ENCODE peak calls at places on chromosomes 13 and 19, in ten cellular contexts. One of them, this sample, is unnamed. For H3K36me3 and H3K4me1, the result is how much of the 10 kb centered on the place peaks cover.

GRCh38 chr13:113989585-113990300 is 15.9 kb upstream of the C13orf46 start:
- DNase-seq in neural progenitor cell: no peak
- DNase-seq in MM.1S: no peak
- DNase-seq in BE2C: no peak
- DNase-seq in mesendoderm: no peak
- DNase-seq in endodermal cell: no peak
- DNase-seq in left ventricle myocardium inferior: peak
- DNase-seq in heart right ventricle: no peak
- DNase-seq in SJSA1: no peak
- DNase-seq in transverse colon: no peak
- DNase-seq in this sample: no peak

GRCh38 chr19:49339364-49340068 is 4.3 kb downstream of the CD37 start:
- DNase-seq in transverse colon: peak
- DNase-seq in MM.1S: no peak
- DNase-seq in left ventricle myocardium inferior: peak
- DNase-seq in heart right ventricle: peak
- DNase-seq in BE2C: peak
- DNase-seq in SJSA1: no peak
- DNase-seq in endodermal cell: peak
- DNase-seq in neural progenitor cell: peak
- DNase-seq in mesendoderm: peak
- DNase-seq in this sample: no peak

GRCh38 chr13:32086791-32087441 is 55.3 kb downstream of the FRY start:
- DNase-seq in transverse colon: no peak
- DNase-seq in mesendoderm: peak
- DNase-seq in BE2C: no peak
- DNase-seq in SJSA1: no peak
- DNase-seq in endodermal cell: no peak
- DNase-seq in heart right ventricle: no peak
- DNase-seq in neural progenitor cell: no peak
- DNase-seq in MM.1S: no peak
- DNase-seq in left ventricle myocardium inferior: no peak
- DNase-seq in this sample: no peak

GRCh38 chr13:38090913-38091312 is 221.3 kb upstream of the TRPC4 start:
- DNase-seq in SJSA1: no peak
- DNase-seq in heart right ventricle: no peak
- DNase-seq in endodermal cell: no peak
- DNase-seq in neural progenitor cell: peak
- DNase-seq in MM.1S: no peak
- DNase-seq in mesendoderm: peak
- DNase-seq in transverse colon: no peak
- DNase-seq in BE2C: peak
- DNase-seq in left ventricle myocardium inferior: no peak
- DNase-seq in this sample: no peak

GRCh38 chr13:31910633-31911032 is 120.9 kb upstream of the FRY start:
- DNase-seq in heart right ventricle: no peak
- DNase-seq in neural progenitor cell: no peak
- DNase-seq in BE2C: no peak
- DNase-seq in mesendoderm: no peak
- DNase-seq in left ventricle myocardium inferior: no peak
- DNase-seq in SJSA1: no peak
- DNase-seq in transverse colon: no peak
- DNase-seq in endodermal cell: no peak
- DNase-seq in MM.1S: no peak
- DNase-seq in this sample: no peak

GRCh38 chr19:17129377-17129776 is 53.8 kb downstream of the MYO9B start:
- DNase-seq in MM.1S: no peak
- DNase-seq in left ventricle myocardium inferior: no peak
- DNase-seq in transverse colon: no peak
- DNase-seq in BE2C: no peak
- DNase-seq in mesendoderm: no peak
- DNase-seq in endodermal cell: no peak
- DNase-seq in SJSA1: no peak
- DNase-seq in heart right ventricle: no peak
- DNase-seq in neural progenitor cell: no peak
- DNase-seq in this sample: no peak

GRCh38 chr13:46334008-46334407 is 53.0 kb downstream of the RUBCNL start:
- DNase-seq in endodermal cell: no peak
- DNase-seq in mesendoderm: no peak
- DNase-seq in left ventricle myocardium inferior: no peak
- DNase-seq in BE2C: no peak
- DNase-seq in neural progenitor cell: no peak
- DNase-seq in MM.1S: no peak
- DNase-seq in heart right ventricle: no peak
- DNase-seq in transverse colon: no peak
- DNase-seq in SJSA1: no peak
- DNase-seq in this sample: no peak

GRCh38 chr13:49367640-49368431 is 76.0 kb downstream of the CAB39L start:
- DNase-seq in SJSA1: no peak
- DNase-seq in endodermal cell: no peak
- DNase-seq in mesendoderm: peak
- DNase-seq in transverse colon: no peak
- DNase-seq in neural progenitor cell: peak
- DNase-seq in left ventricle myocardium inferior: no peak
- DNase-seq in heart right ventricle: no peak
- DNase-seq in MM.1S: no peak
- DNase-seq in BE2C: no peak
- DNase-seq in this sample: no peak

DNA sequence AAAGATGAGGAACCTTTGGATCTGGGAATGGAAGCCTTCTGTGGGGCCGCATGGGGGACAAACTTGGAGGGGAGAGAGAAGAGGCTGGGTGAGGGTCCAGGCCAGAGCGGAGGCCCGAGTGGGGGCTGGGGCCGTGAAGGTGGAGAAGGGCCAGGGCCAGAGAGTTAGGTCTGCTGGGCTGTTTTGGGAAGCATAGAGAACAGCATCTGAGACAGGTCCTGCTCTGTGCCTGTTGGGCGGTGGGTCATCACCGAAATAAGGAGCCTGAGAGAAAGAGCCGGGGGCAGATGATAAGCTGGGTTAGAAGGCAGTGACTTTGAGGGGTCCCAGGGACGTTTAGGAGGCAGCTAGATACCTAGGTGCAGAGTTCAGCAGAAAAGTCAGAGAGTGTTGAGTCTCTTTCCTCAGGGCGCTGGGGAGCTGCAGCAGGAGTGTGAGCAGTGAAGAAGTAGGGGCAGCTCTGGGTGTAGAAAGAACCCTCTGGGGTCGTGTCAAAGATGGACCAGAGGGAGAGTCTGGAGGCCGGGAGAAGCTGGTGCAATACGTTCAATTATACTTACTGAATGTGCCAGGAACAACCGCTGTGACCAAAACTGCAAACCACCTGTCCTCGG is 2.7 kb downstream of the SPACA6 start:
- DNase-seq in endodermal cell: no peak
- DNase-seq in left ventricle myocardium inferior: no peak
- DNase-seq in neural progenitor cell: no peak
- DNase-seq in SJSA1: peak
- DNase-seq in transverse colon: no peak
- DNase-seq in MM.1S: no peak
- DNase-seq in mesendoderm: no peak
- DNase-seq in heart right ventricle: no peak
- DNase-seq in BE2C: no peak
- DNase-seq in this sample: no peak
- H3K36me3 ChIP-seq in endodermal cell: half or more
- H3K36me3 ChIP-seq in left ventricle myocardium inferior: half or more
- H3K36me3 ChIP-seq in neural progenitor cell: under half
- H3K36me3 ChIP-seq in SJSA1: half or more
- H3K36me3 ChIP-seq in transverse colon: under half
- H3K36me3 ChIP-seq in MM.1S: under half
- H3K36me3 ChIP-seq in mesendoderm: under half
- H3K36me3 ChIP-seq in heart right ventricle: under half
- H3K36me3 ChIP-seq in BE2C: half or more
- H3K36me3 ChIP-seq in this sample: under half

GRCh38 chr19:45643024-45643926 is 4.1 kb upstream of the EML2 start:
- DNase-seq in SJSA1: peak
- DNase-seq in left ventricle myocardium inferior: peak
- DNase-seq in mesendoderm: peak
- DNase-seq in heart right ventricle: peak
- DNase-seq in neural progenitor cell: peak
- DNase-seq in transverse colon: peak
- DNase-seq in BE2C: peak
- DNase-seq in MM.1S: peak
- DNase-seq in endodermal cell: peak
- DNase-seq in this sample: peak

GRCh38 chr19:45638930-45639729 is at the start of gene EML2:
- DNase-seq in endodermal cell: peak
- DNase-seq in heart right ventricle: peak
- DNase-seq in neural progenitor cell: peak
- DNase-seq in BE2C: peak
- DNase-seq in MM.1S: peak
- DNase-seq in mesendoderm: peak
- DNase-seq in SJSA1: peak
- DNase-seq in left ventricle myocardium inferior: peak
- DNase-seq in transverse colon: peak
- DNase-seq in this sample: peak

GRCh38 chr19:45637890-45638667 is 1.1 kb downstream of the EML2 start:
- DNase-seq in endodermal cell: peak
- DNase-seq in BE2C: no peak
- DNase-seq in left ventricle myocardium inferior: no peak
- DNase-seq in transverse colon: peak
- DNase-seq in mesendoderm: peak
- DNase-seq in SJSA1: peak
- DNase-seq in MM.1S: no peak
- DNase-seq in neural progenitor cell: no peak
- DNase-seq in heart right ventricle: no peak
- DNase-seq in this sample: no peak

GRCh38 chr19:45641274-45642105 is 2.3 kb upstream of the EML2 start:
- DNase-seq in MM.1S: peak
- DNase-seq in BE2C: no peak
- DNase-seq in neural progenitor cell: peak
- DNase-seq in SJSA1: peak
- DNase-seq in heart right ventricle: peak
- DNase-seq in transverse colon: peak
- DNase-seq in mesendoderm: peak
- DNase-seq in left ventricle myocardium inferior: peak
- DNase-seq in endodermal cell: peak
- DNase-seq in this sample: peak

DNA sequence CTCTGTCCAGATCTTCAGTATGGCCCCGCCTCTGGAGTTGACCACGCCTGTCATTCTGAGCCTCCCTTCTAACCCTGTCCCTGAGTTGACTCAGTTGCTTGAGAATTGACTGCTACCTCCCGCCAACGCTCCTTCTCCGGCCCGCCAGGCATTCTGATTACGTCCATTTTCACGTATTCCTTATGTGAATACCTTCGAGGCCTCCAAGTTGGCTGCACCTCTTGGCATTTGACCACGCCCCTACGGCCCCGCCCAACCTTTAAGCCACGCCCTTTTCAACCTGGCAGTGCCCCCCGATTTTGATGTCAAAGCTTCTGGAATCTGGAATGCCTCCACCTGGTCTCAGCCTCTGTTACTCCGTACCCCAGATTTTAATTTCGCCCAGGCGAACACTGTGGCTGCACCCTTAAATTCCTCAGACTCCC is 1.7 kb upstream of the EML2 start:
- DNase-seq in BE2C: no peak
- DNase-seq in left ventricle myocardium inferior: no peak
- DNase-seq in endodermal cell: peak
- DNase-seq in transverse colon: peak
- DNase-seq in mesendoderm: no peak
- DNase-seq in MM.1S: no peak
- DNase-seq in neural progenitor cell: peak
- DNase-seq in SJSA1: no peak
- DNase-seq in heart right ventricle: peak
- DNase-seq in this sample: peak
- H3K4me1 ChIP-seq in BE2C: under half
- H3K4me1 ChIP-seq in left ventricle myocardium inferior: half or more
- H3K4me1 ChIP-seq in endodermal cell: under half
- H3K4me1 ChIP-seq in transverse colon: half or more
- H3K4me1 ChIP-seq in mesendoderm: under half
- H3K4me1 ChIP-seq in MM.1S: under half
- H3K4me1 ChIP-seq in neural progenitor cell: under half
- H3K4me1 ChIP-seq in SJSA1: under half
- H3K4me1 ChIP-seq in heart right ventricle: half or more
- H3K4me1 ChIP-seq in this sample: half or more

DNA sequence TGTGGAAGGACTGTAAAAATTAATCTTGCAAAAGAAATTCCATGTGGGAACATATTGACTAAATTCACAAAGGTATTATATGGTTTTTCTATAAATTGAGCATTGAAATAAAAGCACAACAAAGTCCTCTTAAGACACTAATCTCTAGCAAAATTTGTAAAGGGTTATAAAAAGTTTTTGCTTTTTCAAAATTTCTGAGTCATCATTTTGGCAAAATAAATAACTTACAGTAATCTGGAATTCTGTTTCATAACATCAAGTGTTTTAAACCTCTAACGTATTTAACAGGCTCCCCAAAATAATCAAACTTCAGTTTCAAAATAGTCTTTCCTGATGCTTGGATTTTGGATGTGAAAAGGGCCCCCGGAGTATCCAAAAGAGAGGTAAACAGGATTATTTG is 26.0 kb downstream of the MED4 start:
- DNase-seq in left ventricle myocardium inferior: no peak
- DNase-seq in endodermal cell: no peak
- DNase-seq in heart right ventricle: no peak
- DNase-seq in mesendoderm: no peak
- DNase-seq in neural progenitor cell: no peak
- DNase-seq in BE2C: no peak
- DNase-seq in SJSA1: no peak
- DNase-seq in MM.1S: no peak
- DNase-seq in transverse colon: no peak
- DNase-seq in this sample: no peak
- H3K36me3 ChIP-seq in left ventricle myocardium inferior: half or more
- H3K36me3 ChIP-seq in endodermal cell: half or more
- H3K36me3 ChIP-seq in heart right ventricle: under half
- H3K36me3 ChIP-seq in mesendoderm: under half
- H3K36me3 ChIP-seq in neural progenitor cell: half or more
- H3K36me3 ChIP-seq in BE2C: half or more
- H3K36me3 ChIP-seq in SJSA1: half or more
- H3K36me3 ChIP-seq in MM.1S: under half
- H3K36me3 ChIP-seq in transverse colon: half or more
- H3K36me3 ChIP-seq in this sample: half or more

GRCh38 chr19:13731147-13731964 is 33.0 kb upstream of the MRI1 start:
- DNase-seq in heart right ventricle: peak
- DNase-seq in MM.1S: peak
- DNase-seq in left ventricle myocardium inferior: peak
- DNase-seq in transverse colon: peak
- DNase-seq in SJSA1: peak
- DNase-seq in mesendoderm: peak
- DNase-seq in neural progenitor cell: peak
- DNase-seq in endodermal cell: peak
- DNase-seq in BE2C: peak
- DNase-seq in this sample: peak

GRCh38 chr19:13732337-13732736 is 32.0 kb upstream of the MRI1 start:
- DNase-seq in transverse colon: no peak
- DNase-seq in neural progenitor cell: no peak
- DNase-seq in mesendoderm: no peak
- DNase-seq in BE2C: no peak
- DNase-seq in SJSA1: no peak
- DNase-seq in MM.1S: no peak
- DNase-seq in left ventricle myocardium inferior: no peak
- DNase-seq in endodermal cell: no peak
- DNase-seq in heart right ventricle: no peak
- DNase-seq in this sample: no peak

GRCh38 chr19:13729859-13730258 is 34.5 kb upstream of the MRI1 start:
- DNase-seq in transverse colon: no peak
- DNase-seq in MM.1S: no peak
- DNase-seq in endodermal cell: no peak
- DNase-seq in left ventricle myocardium inferior: no peak
- DNase-seq in heart right ventricle: no peak
- DNase-seq in BE2C: no peak
- DNase-seq in SJSA1: no peak
- DNase-seq in mesendoderm: no peak
- DNase-seq in neural progenitor cell: no peak
- DNase-seq in this sample: no peak

GRCh38 chr19:13738073-13738472 is 26.2 kb upstream of the MRI1 start:
- DNase-seq in mesendoderm: no peak
- DNase-seq in endodermal cell: no peak
- DNase-seq in heart right ventricle: no peak
- DNase-seq in SJSA1: no peak
- DNase-seq in MM.1S: no peak
- DNase-seq in neural progenitor cell: no peak
- DNase-seq in transverse colon: no peak
- DNase-seq in BE2C: no peak
- DNase-seq in left ventricle myocardium inferior: no peak
- DNase-seq in this sample: no peak

DNA sequence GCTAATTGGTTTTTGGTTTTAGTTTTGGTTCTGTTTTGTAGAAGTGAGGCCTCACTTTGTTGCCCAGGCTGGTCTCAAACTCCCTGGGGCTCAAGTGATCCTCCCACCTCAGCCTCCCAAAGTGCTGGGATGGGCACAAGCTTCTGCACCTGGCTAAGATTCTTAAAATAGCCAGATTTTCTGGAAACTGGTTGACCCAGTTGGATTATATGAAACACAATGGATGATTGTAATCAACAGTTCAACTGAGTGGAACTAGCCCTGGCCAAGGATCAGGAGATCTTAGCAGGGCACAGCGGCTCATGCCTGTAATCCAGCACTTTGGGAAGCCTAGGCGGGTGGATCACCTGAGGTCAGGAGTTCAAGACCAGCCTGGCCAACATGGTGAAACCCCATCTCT is 29.6 kb upstream of the MRI1 start:
- DNase-seq in endodermal cell: no peak
- DNase-seq in mesendoderm: no peak
- DNase-seq in MM.1S: no peak
- DNase-seq in heart right ventricle: no peak
- DNase-seq in neural progenitor cell: no peak
- DNase-seq in transverse colon: no peak
- DNase-seq in SJSA1: no peak
- DNase-seq in left ventricle myocardium inferior: no peak
- DNase-seq in BE2C: no peak
- DNase-seq in this sample: no peak
- H3K4me1 ChIP-seq in endodermal cell: under half
- H3K4me1 ChIP-seq in mesendoderm: under half
- H3K4me1 ChIP-seq in MM.1S: under half
- H3K4me1 ChIP-seq in heart right ventricle: under half
- H3K4me1 ChIP-seq in neural progenitor cell: under half
- H3K4me1 ChIP-seq in transverse colon: under half
- H3K4me1 ChIP-seq in SJSA1: under half
- H3K4me1 ChIP-seq in left ventricle myocardium inferior: under half
- H3K4me1 ChIP-seq in BE2C: under half
- H3K4me1 ChIP-seq in this sample: under half